ENCODE peak calls at places on chromosomes 5 and 9, in six cellular contexts. I, C, T, R, P and W are unnamed samples.

GRCh38 chr9:113808391-113809191 is 67.5 kb upstream of the ZNF618 start:
- DNase-seq in I (peak), C (peak), T (no peak), R (peak), P (no peak), W (no peak)

GRCh38 chr9:115694991-115695390 is 458.6 kb upstream of the PAPPA start:
- DNase-seq in I (peak), C (no peak), T (no peak), R (peak), P (no peak), W (no peak)

GRCh38 chr9:87950765-87951488 is 23.4 kb downstream of the CDK20 start:
- DNase-seq in I (peak), C (peak), T (peak), R (peak), P (no peak), W (peak)

GRCh38 chr9:33225319-33226152 is 14.4 kb upstream of the SPINK4 start:
- DNase-seq in I (peak), C (peak), T (peak), R (peak), P (no peak), W (peak)

GRCh38 chr5:148623741-148624140 is 30.6 kb downstream of the HTR4 start:
- DNase-seq in I (no peak), C (no peak), T (no peak), R (no peak), P (no peak), W (no peak)

GRCh38 chr5:111411321-111411720 is 101.0 kb downstream of the STARD4 start:
- DNase-seq in I (peak), C (no peak), T (no peak), R (peak), P (no peak), W (no peak)

GRCh38 chr9:121976751-121977150 is 116.4 kb downstream of the TTLL11 start:
- DNase-seq in I (peak), C (no peak), T (no peak), R (peak), P (no peak), W (no peak)

GRCh38 chr9:135167356-135167755 is 79.9 kb downstream of the OLFM1 start:
- DNase-seq in I (no peak), C (no peak), T (no peak), R (no peak), P (no peak), W (no peak)

GRCh38 chr5:31364881-31365636 is 166.8 kb downstream of the DROSHA start:
- DNase-seq in I (peak), C (no peak), T (peak), R (no peak), P (no peak), W (no peak)

GRCh38 chr9:33166263-33167083 is 663 bp downstream of the B4GALT1 start:
- DNase-seq in I (no peak), C (peak), T (peak), R (peak), P (no peak), W (no peak)

GRCh38 chr5:170430256-170430655 is 41.1 kb upstream of the KCNMB1 start:
- DNase-seq in I (no peak), C (no peak), T (no peak), R (no peak), P (no peak), W (no peak)

GRCh38 chr5:60334281-60334713 is 365.7 kb downstream of the DEPDC1B start:
- DNase-seq in I (peak), C (no peak), T (no peak), R (peak), P (no peak), W (no peak)

GRCh38 chr5:173602423-173602822 is 14.0 kb downstream of the BOD1 start:
- DNase-seq in I (peak), C (peak), T (peak), R (peak), P (no peak), W (no peak)

GRCh38 chr9:694499-695154 is 146.9 kb upstream of the DMRT1 start:
- DNase-seq in I (peak), C (no peak), T (peak), R (peak), P (no peak), W (no peak)

DNA sequence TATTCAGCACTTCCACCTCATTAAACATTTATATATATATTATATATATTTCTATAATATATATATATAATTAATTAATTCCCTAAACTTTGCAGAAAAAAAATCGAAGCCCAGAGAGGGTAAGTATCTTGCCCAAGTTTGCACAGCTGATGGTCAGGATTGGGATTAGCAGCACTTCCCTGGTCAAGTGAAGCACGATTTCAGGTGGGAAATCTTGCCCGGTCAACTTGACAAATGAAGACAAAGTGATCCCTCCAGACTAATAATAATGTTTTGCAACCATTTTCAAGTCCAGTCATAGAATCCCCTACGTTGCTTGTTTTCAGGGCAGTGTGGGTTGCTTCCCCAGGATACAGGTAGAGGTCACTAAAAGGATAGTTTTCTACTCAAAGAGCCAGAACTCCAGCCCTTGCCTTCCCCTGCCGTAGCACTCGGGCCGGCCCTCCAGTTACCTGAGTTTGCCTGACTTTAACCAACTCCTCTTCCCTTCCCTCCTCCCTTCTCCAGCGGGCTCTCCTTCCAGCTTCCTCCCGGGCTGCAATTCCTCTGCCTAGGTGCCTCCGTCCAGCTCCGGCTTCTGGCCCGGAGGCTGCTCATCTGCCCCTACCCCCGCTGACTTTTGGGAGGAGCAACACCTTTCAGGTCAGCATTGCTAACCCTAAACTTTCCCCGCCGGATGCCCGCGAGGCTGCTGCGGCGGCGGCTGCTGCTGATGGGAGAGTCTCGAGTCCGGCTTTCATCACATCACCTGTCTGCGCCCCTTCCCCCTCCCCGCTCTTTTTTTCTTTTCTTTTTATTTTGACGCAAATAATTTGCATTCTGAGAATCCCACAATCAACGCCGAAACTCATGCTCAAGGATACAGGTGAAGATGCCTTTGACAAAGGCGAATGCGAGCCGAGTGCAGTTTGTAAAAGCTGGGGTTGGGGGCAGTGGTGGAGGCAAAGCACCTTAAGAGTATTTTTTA is 928 bp downstream of the PRLR start:
- DNase-seq in I (no peak), C (peak), T (peak), R (no peak), P (peak), W (peak)
- H3K18ac ChIP-seq in I (no peak), C (peak), T (peak), R (no peak), P (peak), W (peak)

GRCh38 chr5:138140268-138140667 is 1.0 kb upstream of the NME5 start:
- DNase-seq in I (no peak), C (no peak), T (no peak), R (no peak), P (no peak), W (no peak)

GRCh38 chr5:138138949-138139775 is at the start of gene NME5:
- DNase-seq in I (peak), C (peak), T (no peak), R (peak), P (peak), W (peak)

GRCh38 chr5:138141734-138142133 is 2.5 kb upstream of the NME5 start:
- DNase-seq in I (no peak), C (no peak), T (no peak), R (no peak), P (no peak), W (no peak)

GRCh38 chr5:138139776-138140080 is 500 bp upstream of the NME5 start:
- DNase-seq in I (no peak), C (no peak), T (no peak), R (no peak), P (no peak), W (no peak)
- H3K4me3 ChIP-seq in I (no peak), C (no peak), T (no peak), R (no peak), P (no peak), W (peak)

DNA sequence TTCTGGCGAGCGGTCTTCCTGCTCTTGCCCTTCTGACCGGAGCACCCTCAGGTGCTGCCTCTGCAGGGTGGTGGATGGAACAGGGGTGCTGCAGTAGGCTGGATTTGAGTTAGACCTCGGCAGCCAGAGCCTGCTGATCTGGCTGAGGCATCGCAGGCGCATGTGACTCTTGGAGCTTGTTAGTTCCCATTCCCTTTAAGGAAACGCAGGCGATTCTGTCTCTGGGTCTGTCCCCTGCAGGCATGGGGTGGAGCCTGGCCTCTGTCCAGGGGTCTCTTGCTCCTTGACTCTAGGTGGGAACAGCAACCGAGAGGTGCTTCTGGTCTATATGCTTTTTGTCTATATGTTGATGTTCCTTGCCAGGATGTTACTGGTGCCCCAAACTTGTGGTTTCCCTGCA is 3.1 kb downstream of the WNK2 start:
- DNase-seq in I (no peak), C (no peak), T (no peak), R (no peak), P (no peak), W (no peak)
- H3K27ac ChIP-seq in I (no peak), C (no peak), T (no peak), R (no peak), P (no peak), W (no peak)

GRCh38 chr5:56356121-56356875 is 123.2 kb upstream of the ANKRD55 start:
- DNase-seq in I (peak), C (peak), T (no peak), R (no peak), P (no peak), W (no peak)
- H3K18ac ChIP-seq in I (no peak), C (no peak), T (no peak), R (no peak), P (no peak), W (no peak)

DNA sequence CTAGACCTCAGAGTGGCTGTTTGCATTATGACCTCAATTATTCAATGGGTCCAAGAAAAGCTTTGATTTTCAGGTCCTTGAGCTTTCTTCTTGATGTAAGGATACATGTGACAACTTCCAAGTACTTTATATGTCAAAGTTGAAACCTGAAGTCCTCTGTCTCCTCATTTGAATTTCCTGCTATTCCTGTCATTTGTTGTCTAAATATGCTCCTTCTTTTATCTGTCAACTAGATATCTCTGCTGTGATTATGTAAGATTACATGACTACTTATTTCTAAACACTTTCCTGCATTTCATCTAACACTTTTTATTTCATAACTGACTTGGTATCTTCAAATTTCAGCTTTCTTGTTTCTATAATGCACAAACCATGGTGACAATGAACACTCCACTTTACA is 670.0 kb upstream of the FAM174A start:
- DNase-seq in I (no peak), C (no peak), T (no peak), R (no peak), P (no peak), W (no peak)
- H3K4me3 ChIP-seq in I (no peak), C (no peak), T (no peak), R (no peak), P (no peak), W (no peak)

GRCh38 chr5:91182763-91183162 is 200.4 kb downstream of the ARRDC3 start:
- DNase-seq in I (no peak), C (peak), T (no peak), R (no peak), P (no peak), W (no peak)
- H3K27ac ChIP-seq in I (no peak), C (no peak), T (no peak), R (no peak), P (no peak), W (no peak)

DNA sequence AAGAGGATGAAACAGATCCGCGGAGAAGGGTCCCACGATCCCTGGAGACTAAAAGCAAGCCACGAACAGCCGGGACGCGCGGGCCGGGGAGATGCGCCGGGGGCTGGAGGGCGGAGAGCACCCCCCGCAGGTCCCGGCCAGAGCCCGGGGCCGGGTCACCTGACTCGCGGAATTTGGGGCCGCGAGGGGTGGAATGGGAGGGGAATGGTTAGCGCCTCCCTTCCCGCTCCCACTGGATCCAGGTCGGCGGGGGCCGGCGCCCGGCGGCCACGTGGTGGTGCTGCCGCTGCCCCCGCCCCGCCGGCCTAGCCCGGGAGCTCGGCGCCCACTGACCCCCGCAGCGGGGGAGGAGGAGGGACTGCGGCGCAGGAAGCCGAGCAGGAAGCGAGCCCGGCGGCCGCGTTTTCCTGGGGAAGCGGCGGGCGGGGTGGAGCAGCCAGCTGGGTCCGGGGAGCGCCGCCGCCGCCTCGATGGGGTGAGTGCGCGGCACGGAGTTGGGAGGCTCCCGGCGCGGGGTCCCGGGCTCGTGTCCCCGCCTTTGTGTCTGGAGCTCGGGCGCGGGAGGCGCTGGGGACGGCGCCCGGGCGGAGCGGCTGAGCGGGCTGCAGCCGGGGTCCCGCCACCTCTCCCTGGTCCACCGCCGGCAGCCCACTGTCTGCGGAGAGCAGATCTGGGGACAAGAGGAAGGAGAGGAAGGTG is at the start of gene RAI14:
- DNase-seq in I (peak), C (peak), T (peak), R (peak), P (peak), W (peak)
- H3K18ac ChIP-seq in I (peak), C (peak), T (peak), R (peak), P (peak), W (peak)

DNA sequence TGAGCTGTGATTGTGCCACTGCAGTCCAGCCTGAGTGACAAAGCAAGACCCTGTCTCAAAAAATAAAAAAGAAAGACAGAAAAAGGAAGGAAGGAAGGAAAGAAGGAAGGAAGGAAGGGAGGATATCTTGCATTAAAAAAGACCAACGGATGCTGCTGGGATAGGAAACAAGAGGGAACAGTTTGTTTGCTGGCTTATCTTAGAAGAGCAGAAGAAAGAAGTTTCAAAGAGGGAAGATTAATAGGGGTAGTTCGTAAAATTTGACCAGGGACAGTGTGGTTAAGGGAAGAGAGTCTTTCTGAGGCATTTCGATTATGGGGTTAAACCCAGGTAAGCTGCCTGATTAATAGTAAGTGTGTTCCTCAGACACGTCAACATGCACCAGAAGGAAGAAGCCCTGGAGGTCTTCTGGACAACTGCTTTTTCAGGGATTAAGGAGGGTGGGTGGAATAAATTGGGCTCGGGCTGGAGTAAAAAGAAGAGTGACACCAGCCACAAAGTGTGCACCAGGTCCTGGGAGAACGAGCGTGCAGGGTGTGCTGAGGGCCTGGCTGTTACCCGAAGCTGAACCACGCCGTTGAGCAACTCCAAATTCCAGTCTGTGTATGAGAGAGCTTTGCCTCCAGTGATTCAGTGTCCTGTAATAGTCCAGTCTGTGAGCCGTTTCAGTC is 24.8 kb downstream of the FYB1 start:
- DNase-seq in I (peak), C (no peak), T (peak), R (peak), P (no peak), W (no peak)
- H3K4me3 ChIP-seq in I (no peak), C (no peak), T (no peak), R (no peak), P (no peak), W (no peak)

DNA sequence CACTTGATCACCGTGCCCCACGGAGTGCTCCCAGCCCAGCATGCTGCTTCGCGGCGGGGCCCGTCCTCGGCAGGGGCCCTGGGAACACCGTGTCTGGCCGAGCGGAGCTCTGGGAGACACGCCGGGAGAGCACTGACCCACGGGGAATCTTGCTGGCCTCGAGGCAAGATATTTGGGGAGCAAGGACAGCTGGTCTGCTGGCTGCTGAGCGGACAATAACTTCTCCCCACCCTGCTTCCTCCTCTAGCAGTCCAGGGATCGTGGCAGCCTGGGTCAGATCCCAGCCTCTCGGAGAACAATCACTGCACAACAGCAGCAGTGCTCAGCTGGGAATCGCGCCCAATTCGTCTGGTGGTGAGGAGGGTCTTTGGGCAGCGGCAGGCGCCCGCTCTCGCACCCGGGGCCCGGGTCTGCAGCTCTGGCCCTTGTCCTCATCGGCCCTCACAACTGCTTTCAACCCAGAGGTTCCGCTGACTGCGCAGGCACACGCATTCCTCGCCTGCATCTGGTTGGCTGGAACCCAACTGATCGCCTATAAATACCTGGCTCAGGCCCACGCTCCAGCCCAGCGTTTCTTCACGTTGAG is 43.4 kb downstream of the DBH start:
- DNase-seq in I (no peak), C (no peak), T (no peak), R (no peak), P (no peak), W (no peak)
- H3K27ac ChIP-seq in I (no peak), C (no peak), T (no peak), R (no peak), P (no peak), W (no peak)